ENCODE peak calls at places on chromosomes 11 and 22, in five cellular contexts. One of them, this sample, is unnamed.

GRCh38 chr11:75663808-75664207 is 5.0 kb downstream of the MAP6 start:
- DNase-seq in IMR-90: no peak
- DNase-seq in body of pancreas: no peak
- DNase-seq in fibroblast of lung: no peak
- DNase-seq in A549: no peak
- DNase-seq in this sample: no peak

GRCh38 chr11:112727341-112727841 is 233.8 kb upstream of the NCAM1 start:
- DNase-seq in A549: no peak
- DNase-seq in IMR-90: no peak
- DNase-seq in fibroblast of lung: no peak
- DNase-seq in body of pancreas: no peak
- DNase-seq in this sample: no peak

GRCh38 chr11:109729761-109730160 is 307.8 kb downstream of the C11orf87 start:
- DNase-seq in body of pancreas: peak; percentile 15
- DNase-seq in A549: no peak
- DNase-seq in IMR-90: no peak
- DNase-seq in fibroblast of lung: no peak
- DNase-seq in this sample: no peak

GRCh38 chr11:94800394-94800793 is 32.2 kb downstream of the AMOTL1 start:
- DNase-seq in IMR-90: no peak
- DNase-seq in A549: no peak
- DNase-seq in body of pancreas: peak; percentile 45
- DNase-seq in fibroblast of lung: peak; percentile 24
- DNase-seq in this sample: peak; percentile 48

GRCh38 chr11:117423046-117423575 is 95.5 kb downstream of the CEP164 start:
- DNase-seq in A549: no peak
- DNase-seq in IMR-90: no peak
- DNase-seq in fibroblast of lung: no peak
- DNase-seq in body of pancreas: no peak
- DNase-seq in this sample: no peak

GRCh38 chr11:19881185-19881584 is 168.5 kb downstream of the NAV2 start:
- DNase-seq in A549: no peak
- DNase-seq in IMR-90: no peak
- DNase-seq in fibroblast of lung: no peak
- DNase-seq in body of pancreas: no peak
- DNase-seq in this sample: no peak

GRCh38 chr22:26367402-26368245 is 61.4 kb upstream of the ASPHD2 start:
- DNase-seq in IMR-90: peak; percentile 20
- DNase-seq in fibroblast of lung: peak; percentile 34
- DNase-seq in A549: peak; percentile 49
- DNase-seq in body of pancreas: peak; percentile 48
- DNase-seq in this sample: peak; percentile 38

GRCh38 chr22:25143161-25144076 is 56.2 kb upstream of the CRYBB3 start:
- DNase-seq in IMR-90: no peak
- DNase-seq in body of pancreas: no peak
- DNase-seq in fibroblast of lung: no peak
- DNase-seq in A549: no peak
- DNase-seq in this sample: no peak

GRCh38 chr11:85668157-85668556 is 3.2 kb upstream of the CREBZF start:
- DNase-seq in IMR-90: no peak
- DNase-seq in body of pancreas: no peak
- DNase-seq in A549: no peak
- DNase-seq in fibroblast of lung: no peak
- DNase-seq in this sample: no peak

GRCh38 chr22:44710474-44711235 is 8.7 kb downstream of the PRR5 start:
- DNase-seq in IMR-90: no peak
- DNase-seq in fibroblast of lung: no peak
- DNase-seq in body of pancreas: no peak
- DNase-seq in A549: no peak
- DNase-seq in this sample: no peak

GRCh38 chr11:114111369-114112042 is 52.0 kb downstream of the ZBTB16 start:
- DNase-seq in fibroblast of lung: no peak
- DNase-seq in body of pancreas: no peak
- DNase-seq in A549: no peak
- DNase-seq in IMR-90: no peak
- DNase-seq in this sample: peak; percentile 93

GRCh38 chr22:38540731-38541130 is 29.3 kb downstream of the DMC1 start:
- DNase-seq in IMR-90: no peak
- DNase-seq in body of pancreas: no peak
- DNase-seq in fibroblast of lung: no peak
- DNase-seq in A549: no peak
- DNase-seq in this sample: no peak

GRCh38 chr11:46674463-46675287 is 25.7 kb downstream of the ARHGAP1 start:
- DNase-seq in A549: no peak
- DNase-seq in body of pancreas: no peak
- DNase-seq in IMR-90: peak; percentile 18
- DNase-seq in fibroblast of lung: no peak
- DNase-seq in this sample: peak; percentile 22

GRCh38 chr22:37331034-37331428 is 48.7 kb downstream of the CYTH4 start:
- DNase-seq in body of pancreas: no peak
- DNase-seq in fibroblast of lung: peak; percentile 79
- DNase-seq in IMR-90: peak; percentile 79
- DNase-seq in A549: no peak
- DNase-seq in this sample: peak; percentile 69

GRCh38 chr11:34161812-34162506 is 56.5 kb downstream of the NAT10 start:
- DNase-seq in fibroblast of lung: peak; percentile 80
- DNase-seq in A549: no peak
- DNase-seq in body of pancreas: no peak
- DNase-seq in IMR-90: peak; percentile 20
- DNase-seq in this sample: no peak

GRCh38 chr11:130909650-130910049 is 6.6 kb downstream of the SNX19 start:
- DNase-seq in body of pancreas: no peak
- DNase-seq in IMR-90: peak; percentile 91
- DNase-seq in A549: no peak
- DNase-seq in fibroblast of lung: peak; percentile 89
- DNase-seq in this sample: peak; percentile 68

GRCh38 chr11:63845911-63846310 is 7.0 kb downstream of the MARK2 start:
- DNase-seq in A549: no peak
- DNase-seq in fibroblast of lung: no peak
- DNase-seq in IMR-90: no peak
- DNase-seq in body of pancreas: no peak
- DNase-seq in this sample: no peak

GRCh38 chr11:100932474-100933100 is 197.0 kb downstream of the PGR start:
- DNase-seq in fibroblast of lung: peak; percentile 27
- DNase-seq in A549: peak; percentile 26
- DNase-seq in body of pancreas: no peak
- DNase-seq in IMR-90: peak; percentile 55
- DNase-seq in this sample: peak; percentile 56

GRCh38 chr11:116731097-116731761 is 41.6 kb downstream of the BUD13 start:
- DNase-seq in fibroblast of lung: peak; percentile 26
- DNase-seq in A549: no peak
- DNase-seq in body of pancreas: no peak
- DNase-seq in IMR-90: peak; percentile 10
- DNase-seq in this sample: peak; percentile 45

GRCh38 chr22:24037851-24038765 is 27.0 kb downstream of the CABIN1 start:
- DNase-seq in IMR-90: no peak
- DNase-seq in fibroblast of lung: no peak
- DNase-seq in A549: no peak
- DNase-seq in body of pancreas: no peak
- DNase-seq in this sample: no peak

GRCh38 chr11:134740590-134741342 is 328.7 kb upstream of the B3GAT1 start:
- DNase-seq in A549: no peak
- DNase-seq in IMR-90: no peak
- DNase-seq in fibroblast of lung: no peak
- DNase-seq in body of pancreas: no peak
- DNase-seq in this sample: no peak

DNA sequence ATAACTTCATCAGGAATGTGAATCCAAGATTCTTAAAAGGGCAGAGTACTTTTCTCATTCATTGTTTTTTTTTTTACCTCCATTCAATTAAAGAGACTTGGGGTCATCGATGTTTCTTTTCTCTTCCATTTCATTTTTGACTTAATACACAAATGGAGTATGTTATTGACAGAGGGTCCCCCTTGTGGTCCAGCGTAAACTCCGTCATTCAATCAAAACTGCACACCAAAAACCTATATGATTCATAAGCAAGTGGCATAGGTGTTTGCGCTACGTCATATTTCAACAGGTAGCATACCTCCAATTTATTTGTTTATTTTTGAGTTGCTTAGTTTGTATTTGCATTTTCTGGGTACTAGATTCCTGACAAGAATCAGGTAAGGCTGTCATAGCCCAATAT is 12.7 kb upstream of the FOLH1 start:
- DNase-seq in A549: no peak
- DNase-seq in fibroblast of lung: no peak
- DNase-seq in body of pancreas: no peak
- DNase-seq in IMR-90: no peak
- DNase-seq in this sample: no peak
- TF ChIP-seq CTCF in A549: no peak
- TF ChIP-seq CTCF in fibroblast of lung: no peak
- TF ChIP-seq CTCF in body of pancreas: no peak
- TF ChIP-seq CTCF in IMR-90: no peak
- TF ChIP-seq CTCF in this sample: no peak

GRCh38 chr11:11218287-11218986 is 134.6 kb downstream of the CSNK2A3 start:
- DNase-seq in A549: no peak
- DNase-seq in body of pancreas: peak; percentile 32
- DNase-seq in fibroblast of lung: no peak
- DNase-seq in IMR-90: no peak
- DNase-seq in this sample: no peak
- H3K4me3 ChIP-seq in A549: no peak overlapping the region
- H3K4me3 ChIP-seq in body of pancreas: no peak overlapping the region
- H3K4me3 ChIP-seq in fibroblast of lung: no peak overlapping the region
- H3K4me3 ChIP-seq in IMR-90: no peak overlapping the region
- H3K4me3 ChIP-seq in this sample: no peak overlapping the region

DNA sequence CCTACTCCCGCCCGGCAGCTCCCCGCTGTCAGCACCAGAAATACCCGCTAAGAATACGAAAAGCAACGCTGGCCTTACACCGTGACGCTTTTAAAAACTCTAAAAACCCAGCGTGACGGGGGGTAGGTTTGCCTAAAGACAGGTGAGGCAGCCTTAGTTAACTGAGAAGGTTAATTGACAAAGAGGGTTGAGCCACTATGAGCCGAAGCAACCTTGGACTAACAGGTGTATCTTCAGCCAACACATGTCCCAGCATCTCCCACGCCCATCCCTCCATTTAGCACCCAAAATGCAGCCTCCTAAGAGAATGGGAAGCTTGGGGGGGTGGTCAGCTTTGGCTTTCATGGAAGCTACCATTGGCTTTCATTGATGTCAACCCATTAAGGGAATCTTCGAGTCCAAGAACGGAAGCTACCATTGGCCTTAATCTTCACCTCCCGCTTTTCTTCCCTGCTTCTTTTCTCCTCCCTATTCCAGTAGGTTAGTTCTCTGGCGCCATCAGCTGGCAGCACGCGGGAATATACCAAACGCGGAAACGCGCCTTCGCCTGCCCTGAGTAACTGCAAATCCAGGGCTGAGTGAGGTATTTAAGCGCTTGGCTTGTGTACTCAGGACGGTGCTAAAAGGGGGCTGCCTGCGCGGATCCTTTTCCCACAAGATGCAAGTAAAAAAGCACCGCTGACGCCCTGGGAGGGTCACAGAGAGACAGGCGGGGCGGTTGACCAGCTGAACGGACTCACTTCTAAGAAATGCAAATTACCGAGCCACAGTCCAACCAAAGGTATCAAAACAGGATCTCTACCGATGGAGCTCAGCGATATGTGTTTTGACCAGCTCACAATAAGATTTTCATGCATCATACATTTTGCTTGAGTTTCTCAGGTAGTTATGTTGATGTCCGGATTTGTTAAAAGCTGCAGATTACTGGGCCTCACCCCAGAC is 38.5 kb upstream of the GLYATL1 start:
- DNase-seq in IMR-90: peak; percentile 73
- DNase-seq in body of pancreas: peak; percentile 88
- DNase-seq in A549: peak; percentile 85
- DNase-seq in fibroblast of lung: peak; percentile 78
- DNase-seq in this sample: peak; percentile 92
- TF ChIP-seq CTCF in IMR-90: peak; percentile 74
- TF ChIP-seq CTCF in body of pancreas: peak; percentile 78
- TF ChIP-seq CTCF in A549: peak; percentile 44
- TF ChIP-seq CTCF in fibroblast of lung: peak; percentile 78
- TF ChIP-seq CTCF in this sample: peak; percentile 74

GRCh38 chr11:76799061-76799804 is 16.1 kb downstream of the TSKU start:
- DNase-seq in fibroblast of lung: peak; percentile 61
- DNase-seq in body of pancreas: peak; percentile 80
- DNase-seq in IMR-90: peak; percentile 57
- DNase-seq in A549: peak; percentile 89
- DNase-seq in this sample: peak; percentile 64

GRCh38 chr11:76800466-76801200 is 17.5 kb downstream of the TSKU start:
- DNase-seq in body of pancreas: peak; percentile 83
- DNase-seq in fibroblast of lung: no peak
- DNase-seq in IMR-90: no peak
- DNase-seq in A549: no peak
- DNase-seq in this sample: no peak

GRCh38 chr11:76797341-76798201 is 14.4 kb downstream of the TSKU start:
- DNase-seq in fibroblast of lung: no peak
- DNase-seq in IMR-90: no peak
- DNase-seq in A549: no peak
- DNase-seq in body of pancreas: no peak
- DNase-seq in this sample: no peak

GRCh38 chr11:76798202-76798581 is 15.0 kb downstream of the TSKU start:
- DNase-seq in body of pancreas: no peak
- DNase-seq in A549: no peak
- DNase-seq in IMR-90: no peak
- DNase-seq in fibroblast of lung: no peak
- DNase-seq in this sample: no peak

GRCh38 chr11:76798656-76799055 is 15.5 kb downstream of the TSKU start:
- DNase-seq in A549: no peak
- DNase-seq in IMR-90: no peak
- DNase-seq in body of pancreas: peak; percentile 12
- DNase-seq in fibroblast of lung: no peak
- DNase-seq in this sample: no peak
- H3K4me3 ChIP-seq in A549: peak overlapping the region; percentile 11
- H3K4me3 ChIP-seq in IMR-90: no peak overlapping the region
- H3K4me3 ChIP-seq in body of pancreas: no peak overlapping the region
- H3K4me3 ChIP-seq in fibroblast of lung: no peak overlapping the region
- H3K4me3 ChIP-seq in this sample: no peak overlapping the region

This sample was measured in astrocyte of the spinal cord.